ENCODE peak calls at places on chromosome 3, in nine cellular contexts. One of them, this sample, is unnamed.

GRCh38 chr3:178217479-178217878 is 318.8 kb upstream of the KCNMB2 start:
- DNase-seq in IMR-90: no peak
- DNase-seq in GM12878: no peak
- DNase-seq in lower leg skin: no peak
- DNase-seq in A549: no peak
- DNase-seq in sigmoid colon: no peak
- DNase-seq in heart left ventricle: no peak
- DNase-seq in HCT116: no peak
- DNase-seq in esophagus squamous epithelium: no peak
- DNase-seq in this sample: no peak

GRCh38 chr3:81650187-81650586 is 111.3 kb downstream of the GBE1 start:
- DNase-seq in IMR-90: no peak
- DNase-seq in GM12878: no peak
- DNase-seq in lower leg skin: no peak
- DNase-seq in A549: no peak
- DNase-seq in sigmoid colon: no peak
- DNase-seq in heart left ventricle: no peak
- DNase-seq in HCT116: no peak
- DNase-seq in esophagus squamous epithelium: no peak
- DNase-seq in this sample: no peak

GRCh38 chr3:32569540-32570425 is 875 bp downstream of the DYNC1LI1 start:
- DNase-seq in IMR-90: peak
- DNase-seq in GM12878: no peak
- DNase-seq in lower leg skin: peak
- DNase-seq in A549: peak
- DNase-seq in sigmoid colon: peak
- DNase-seq in heart left ventricle: peak
- DNase-seq in HCT116: no peak
- DNase-seq in esophagus squamous epithelium: no peak
- DNase-seq in this sample: peak

GRCh38 chr3:66494964-66495581 is 5.7 kb downstream of the LRIG1 start:
- DNase-seq in IMR-90: no peak
- DNase-seq in GM12878: no peak
- DNase-seq in lower leg skin: no peak
- DNase-seq in A549: no peak
- DNase-seq in sigmoid colon: no peak
- DNase-seq in heart left ventricle: no peak
- DNase-seq in HCT116: no peak
- DNase-seq in esophagus squamous epithelium: no peak
- DNase-seq in this sample: no peak

GRCh38 chr3:148940983-148941382 is 50.4 kb upstream of the GYG1 start:
- DNase-seq in IMR-90: no peak
- DNase-seq in GM12878: no peak
- DNase-seq in lower leg skin: no peak
- DNase-seq in A549: no peak
- DNase-seq in sigmoid colon: no peak
- DNase-seq in heart left ventricle: no peak
- DNase-seq in HCT116: no peak
- DNase-seq in esophagus squamous epithelium: no peak
- DNase-seq in this sample: no peak

GRCh38 chr3:81965696-81966095 is 204.3 kb upstream of the GBE1 start:
- DNase-seq in IMR-90: no peak
- DNase-seq in GM12878: no peak
- DNase-seq in lower leg skin: no peak
- DNase-seq in A549: no peak
- DNase-seq in sigmoid colon: no peak
- DNase-seq in heart left ventricle: no peak
- DNase-seq in HCT116: no peak
- DNase-seq in esophagus squamous epithelium: no peak
- DNase-seq in this sample: no peak

GRCh38 chr3:8882617-8883016 is 80.7 kb downstream of the RAD18 start:
- DNase-seq in IMR-90: no peak
- DNase-seq in GM12878: no peak
- DNase-seq in lower leg skin: no peak
- DNase-seq in A549: no peak
- DNase-seq in sigmoid colon: no peak
- DNase-seq in heart left ventricle: no peak
- DNase-seq in HCT116: no peak
- DNase-seq in esophagus squamous epithelium: no peak
- DNase-seq in this sample: no peak

GRCh38 chr3:122793568-122794416 is at the start of gene HSPBAP1:
- DNase-seq in IMR-90: peak
- DNase-seq in GM12878: peak
- DNase-seq in lower leg skin: peak
- DNase-seq in A549: peak
- DNase-seq in sigmoid colon: peak
- DNase-seq in heart left ventricle: peak
- DNase-seq in HCT116: peak
- DNase-seq in esophagus squamous epithelium: no peak
- DNase-seq in this sample: peak

DNA sequence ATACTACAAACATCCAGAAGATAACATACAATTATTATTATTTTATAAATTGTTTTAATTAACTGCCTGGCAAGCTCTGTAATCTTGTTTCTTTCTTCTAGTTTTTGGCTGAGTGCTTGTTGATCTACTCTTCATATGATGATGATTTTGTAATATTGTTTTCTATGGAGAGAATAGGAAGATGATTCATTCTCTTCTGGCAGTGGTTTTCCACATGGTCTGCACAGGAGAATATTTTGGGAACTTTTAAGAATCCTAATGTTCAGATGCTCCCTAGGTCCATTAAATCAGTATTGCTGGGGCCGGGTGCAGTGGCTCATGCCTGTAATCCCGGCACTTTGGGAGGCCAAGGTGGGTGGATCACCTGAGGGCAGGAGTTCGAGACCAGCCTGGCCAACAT is 37.6 kb downstream of the CACNA2D3 start:
- DNase-seq in IMR-90: no peak
- DNase-seq in GM12878: no peak
- DNase-seq in lower leg skin: no peak
- DNase-seq in A549: no peak
- DNase-seq in sigmoid colon: no peak
- DNase-seq in heart left ventricle: no peak
- DNase-seq in HCT116: no peak
- DNase-seq in esophagus squamous epithelium: no peak
- DNase-seq in this sample: no peak
- TF ChIP-seq CTCF in IMR-90: no peak
- TF ChIP-seq CTCF in GM12878: no peak
- TF ChIP-seq CTCF in lower leg skin: no peak
- TF ChIP-seq CTCF in A549: no peak
- TF ChIP-seq CTCF in sigmoid colon: no peak
- TF ChIP-seq CTCF in heart left ventricle: no peak
- TF ChIP-seq CTCF in HCT116: no peak
- TF ChIP-seq CTCF in esophagus squamous epithelium: no peak
- TF ChIP-seq CTCF in this sample: no peak

DNA sequence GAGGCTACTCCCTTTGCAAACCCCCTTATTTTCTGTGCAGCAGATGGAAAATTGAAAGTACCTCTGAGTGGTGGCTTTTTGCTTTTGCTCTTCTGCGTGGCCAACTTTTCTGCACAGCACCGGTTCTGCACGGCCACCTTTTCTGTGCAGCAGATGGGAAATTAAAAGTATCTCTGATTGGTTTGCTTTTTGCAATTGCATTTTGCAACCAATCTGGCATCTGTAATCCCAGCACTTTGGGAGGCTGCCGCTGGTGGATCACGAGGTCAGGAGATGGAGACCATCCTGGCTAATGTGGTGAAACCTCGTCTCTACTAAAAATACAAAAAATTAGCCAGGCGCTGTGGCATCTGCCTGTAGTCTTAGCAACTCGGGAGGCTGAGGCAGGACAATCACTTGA is 79.5 kb upstream of the CHMP2B start:
- DNase-seq in IMR-90: no peak
- DNase-seq in GM12878: no peak
- DNase-seq in lower leg skin: no peak
- DNase-seq in A549: no peak
- DNase-seq in sigmoid colon: no peak
- DNase-seq in heart left ventricle: no peak
- DNase-seq in HCT116: no peak
- DNase-seq in esophagus squamous epithelium: no peak
- DNase-seq in this sample: no peak
- H3K4me3 ChIP-seq in IMR-90: no peak
- H3K4me3 ChIP-seq in GM12878: no peak
- H3K4me3 ChIP-seq in lower leg skin: no peak
- H3K4me3 ChIP-seq in A549: no peak
- H3K4me3 ChIP-seq in sigmoid colon: no peak
- H3K4me3 ChIP-seq in heart left ventricle: no peak
- H3K4me3 ChIP-seq in HCT116: no peak
- H3K4me3 ChIP-seq in esophagus squamous epithelium: no peak
- H3K4me3 ChIP-seq in this sample: no peak

GRCh38 chr3:193816028-193816395 is 223.0 kb downstream of the OPA1 start:
- DNase-seq in IMR-90: no peak
- DNase-seq in GM12878: no peak
- DNase-seq in lower leg skin: peak
- DNase-seq in A549: no peak
- DNase-seq in sigmoid colon: no peak
- DNase-seq in heart left ventricle: no peak
- DNase-seq in HCT116: no peak
- DNase-seq in esophagus squamous epithelium: no peak
- DNase-seq in this sample: no peak

GRCh38 chr3:193814166-193814565 is 221.2 kb downstream of the OPA1 start:
- DNase-seq in IMR-90: no peak
- DNase-seq in GM12878: no peak
- DNase-seq in lower leg skin: peak
- DNase-seq in A549: no peak
- DNase-seq in sigmoid colon: no peak
- DNase-seq in heart left ventricle: no peak
- DNase-seq in HCT116: no peak
- DNase-seq in esophagus squamous epithelium: no peak
- DNase-seq in this sample: no peak

GRCh38 chr3:193815246-193816027 is 222.4 kb downstream of the OPA1 start:
- DNase-seq in IMR-90: no peak
- DNase-seq in GM12878: no peak
- DNase-seq in lower leg skin: peak
- DNase-seq in A549: no peak
- DNase-seq in sigmoid colon: no peak
- DNase-seq in heart left ventricle: no peak
- DNase-seq in HCT116: no peak
- DNase-seq in esophagus squamous epithelium: no peak
- DNase-seq in this sample: no peak

GRCh38 chr3:193819117-193819978 is 226.3 kb downstream of the OPA1 start:
- DNase-seq in IMR-90: no peak
- DNase-seq in GM12878: no peak
- DNase-seq in lower leg skin: peak
- DNase-seq in A549: no peak
- DNase-seq in sigmoid colon: no peak
- DNase-seq in heart left ventricle: no peak
- DNase-seq in HCT116: no peak
- DNase-seq in esophagus squamous epithelium: no peak
- DNase-seq in this sample: no peak

DNA sequence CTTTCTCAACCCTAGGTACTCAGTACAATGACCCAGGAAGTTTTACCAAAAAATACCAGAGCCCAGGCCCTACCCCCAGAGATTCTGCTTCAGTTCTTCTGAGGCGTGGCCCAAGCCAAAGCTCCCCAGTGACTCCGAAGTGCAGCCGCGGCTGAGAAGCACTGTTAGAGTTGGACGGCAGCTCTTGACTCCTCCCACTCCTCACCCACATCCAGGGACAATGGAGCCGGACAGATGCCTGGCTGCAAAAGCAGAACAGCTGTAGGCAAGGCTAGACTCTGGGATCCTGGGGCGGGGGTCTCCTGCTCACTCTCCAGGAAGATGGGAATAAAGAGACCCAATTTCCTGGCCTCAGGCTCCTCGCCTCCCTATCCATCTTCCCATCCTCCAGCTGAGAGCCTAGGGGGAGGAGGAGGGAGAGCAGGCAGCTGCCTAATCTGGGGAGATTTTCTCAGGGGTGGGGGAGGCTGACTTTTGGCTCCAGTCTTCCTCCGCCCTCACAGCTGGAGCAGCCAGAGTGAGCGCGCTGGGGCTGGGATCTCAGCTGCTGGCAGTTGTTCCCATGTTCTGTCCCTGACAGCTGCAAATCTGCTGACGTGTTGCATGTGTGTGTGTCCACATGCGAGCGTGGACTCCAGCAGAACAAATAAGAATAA is 223.8 kb downstream of the OPA1 start:
- DNase-seq in IMR-90: peak
- DNase-seq in GM12878: no peak
- DNase-seq in lower leg skin: peak
- DNase-seq in A549: no peak
- DNase-seq in sigmoid colon: peak
- DNase-seq in heart left ventricle: peak
- DNase-seq in HCT116: no peak
- DNase-seq in esophagus squamous epithelium: no peak
- DNase-seq in this sample: peak
- TF ChIP-seq POLR2A in IMR-90: no peak
- TF ChIP-seq POLR2A in GM12878: no peak
- TF ChIP-seq POLR2A in lower leg skin: no peak
- TF ChIP-seq POLR2A in A549: no peak
- TF ChIP-seq POLR2A in sigmoid colon: no peak
- TF ChIP-seq POLR2A in heart left ventricle: no peak
- TF ChIP-seq POLR2A in HCT116: no peak
- TF ChIP-seq POLR2A in esophagus squamous epithelium: no peak
- TF ChIP-seq POLR2A in this sample: no peak

DNA sequence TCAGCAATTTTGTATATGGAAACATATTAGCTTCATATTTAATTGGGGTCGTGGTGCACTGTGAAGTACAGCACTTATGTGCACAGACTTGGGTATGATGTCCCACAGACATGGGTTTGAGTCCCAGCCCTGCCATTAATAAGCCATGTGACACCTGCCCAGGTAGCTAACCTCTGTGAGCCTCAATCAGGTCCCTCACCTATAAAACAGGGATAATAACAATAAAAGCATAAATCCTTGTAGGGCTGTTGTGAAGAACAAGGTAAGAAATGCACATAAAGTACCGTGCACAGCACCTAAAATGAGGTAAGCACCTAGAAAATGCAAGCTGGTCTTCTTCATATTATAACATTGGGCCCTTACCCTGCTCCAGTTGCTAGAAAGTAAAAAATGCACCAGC is 173.5 kb upstream of the WNT5A start:
- DNase-seq in IMR-90: no peak
- DNase-seq in GM12878: no peak
- DNase-seq in lower leg skin: no peak
- DNase-seq in A549: no peak
- DNase-seq in sigmoid colon: no peak
- DNase-seq in heart left ventricle: no peak
- DNase-seq in HCT116: no peak
- DNase-seq in esophagus squamous epithelium: no peak
- DNase-seq in this sample: no peak
- TF ChIP-seq CTCF in IMR-90: no peak
- TF ChIP-seq CTCF in GM12878: no peak
- TF ChIP-seq CTCF in lower leg skin: no peak
- TF ChIP-seq CTCF in A549: no peak
- TF ChIP-seq CTCF in sigmoid colon: no peak
- TF ChIP-seq CTCF in heart left ventricle: no peak
- TF ChIP-seq CTCF in HCT116: no peak
- TF ChIP-seq CTCF in esophagus squamous epithelium: no peak
- TF ChIP-seq CTCF in this sample: no peak